ENCODE peak calls at places on chromosomes 12 and 14, in four cellular contexts. P is NCI-H146, U is nephron progenitor cell, Q is ACHN. K is an unnamed sample.

GRCh38 chr14:104149617-104150141 is 11.3 kb downstream of the KIF26A start:
- DNase-seq in P (no peak), U (peak; percentile 71), Q (no peak), K (no peak)

GRCh38 chr14:49505026-49505766 is 81.0 kb downstream of the RPS29 start:
- DNase-seq in P (no peak), U (no peak), Q (peak; percentile 39), K (peak; percentile 59)

GRCh38 chr14:64053694-64054669 is 201.2 kb downstream of the SYNE2 start:
- DNase-seq in P (no peak), U (no peak), Q (peak; percentile 35), K (no peak)

GRCh38 chr14:20998674-20999366 is at the start of gene SLC39A2:
- DNase-seq in P (no peak), U (peak; percentile 42), Q (peak; percentile 69), K (no peak)

GRCh38 chr12:119642986-119643385 is 24.9 kb upstream of the PRKAB1 start:
- DNase-seq in P (no peak), U (peak; percentile 5), Q (peak; percentile 28), K (no peak)

GRCh38 chr12:27285395-27285794 is 41.3 kb downstream of the STK38L start:
- DNase-seq in P (no peak), U (no peak), Q (no peak), K (no peak)

GRCh38 chr12:42804928-42805327 is 215.4 kb upstream of the PRICKLE1 start:
- DNase-seq in P (no peak), U (no peak), Q (no peak), K (no peak)

GRCh38 chr12:54661048-54661447 is 12.9 kb upstream of the DCD start:
- DNase-seq in P (no peak), U (no peak), Q (no peak), K (no peak)

K was measured in LoVo.